ENCODE peak calls at places on chromosomes 12 and 14, in six cellular contexts. One of them, this sample, is unnamed. For H3K9me3, the result is how much of the 10 kb centered on the place peaks cover.

GRCh38 chr12:106296179-106296877 is 6.2 kb upstream of the TCP11L2 start:
- DNase-seq in H1: no peak
- DNase-seq in H9: no peak
- DNase-seq in IMR-90: peak
- DNase-seq in mesenchymal stem cell: peak
- DNase-seq in neuronal stem cell: no peak
- DNase-seq in this sample: peak

GRCh38 chr12:10131101-10131632 is 1.2 kb upstream of the CLEC7A start:
- DNase-seq in neuronal stem cell: no peak
- DNase-seq in H1: no peak
- DNase-seq in H9: no peak
- DNase-seq in IMR-90: no peak
- DNase-seq in mesenchymal stem cell: no peak
- DNase-seq in this sample: no peak

GRCh38 chr12:81626406-81626805 is 132.7 kb downstream of the PPFIA2 start:
- DNase-seq in neuronal stem cell: no peak
- DNase-seq in mesenchymal stem cell: no peak
- DNase-seq in IMR-90: no peak
- DNase-seq in H1: no peak
- DNase-seq in H9: no peak
- DNase-seq in this sample: no peak

GRCh38 chr12:13559318-13559978 is 362.9 kb downstream of the EMP1 start:
- DNase-seq in H9: no peak
- DNase-seq in neuronal stem cell: no peak
- DNase-seq in mesenchymal stem cell: no peak
- DNase-seq in H1: no peak
- DNase-seq in IMR-90: no peak
- DNase-seq in this sample: no peak

GRCh38 chr12:59431266-59431665 is 164.6 kb upstream of the SLC16A7 start:
- DNase-seq in H9: no peak
- DNase-seq in H1: no peak
- DNase-seq in mesenchymal stem cell: peak
- DNase-seq in IMR-90: peak
- DNase-seq in neuronal stem cell: no peak
- DNase-seq in this sample: no peak

GRCh38 chr12:113052326-113052725 is 4.2 kb upstream of the DTX1 start:
- DNase-seq in H1: no peak
- DNase-seq in H9: no peak
- DNase-seq in IMR-90: no peak
- DNase-seq in neuronal stem cell: no peak
- DNase-seq in mesenchymal stem cell: no peak
- DNase-seq in this sample: no peak

GRCh38 chr12:117142094-117142493 is 42.9 kb upstream of the TESC start:
- DNase-seq in mesenchymal stem cell: no peak
- DNase-seq in IMR-90: no peak
- DNase-seq in neuronal stem cell: no peak
- DNase-seq in H9: no peak
- DNase-seq in H1: no peak
- DNase-seq in this sample: no peak

GRCh38 chr12:130120012-130120805 is 42.1 kb upstream of the FZD10 start:
- DNase-seq in H1: no peak
- DNase-seq in neuronal stem cell: no peak
- DNase-seq in IMR-90: no peak
- DNase-seq in mesenchymal stem cell: no peak
- DNase-seq in H9: no peak
- DNase-seq in this sample: no peak

GRCh38 chr12:77996670-77997069 is 166.0 kb downstream of the NAV3 start:
- DNase-seq in mesenchymal stem cell: no peak
- DNase-seq in neuronal stem cell: no peak
- DNase-seq in IMR-90: no peak
- DNase-seq in H1: no peak
- DNase-seq in H9: no peak
- DNase-seq in this sample: no peak

GRCh38 chr12:102174761-102175160 is 22.9 kb downstream of the PMCH start:
- DNase-seq in mesenchymal stem cell: no peak
- DNase-seq in neuronal stem cell: no peak
- DNase-seq in H9: no peak
- DNase-seq in IMR-90: no peak
- DNase-seq in H1: no peak
- DNase-seq in this sample: no peak

GRCh38 chr12:57270966-57271470 is 20.0 kb upstream of the STAC3 start:
- DNase-seq in neuronal stem cell: no peak
- DNase-seq in H9: peak
- DNase-seq in IMR-90: no peak
- DNase-seq in mesenchymal stem cell: no peak
- DNase-seq in H1: no peak
- DNase-seq in this sample: no peak

GRCh38 chr14:76775695-76776305 is 14.5 kb downstream of the VASH1 start:
- DNase-seq in neuronal stem cell: no peak
- DNase-seq in mesenchymal stem cell: no peak
- DNase-seq in H1: no peak
- DNase-seq in H9: peak
- DNase-seq in IMR-90: no peak
- DNase-seq in this sample: no peak

GRCh38 chr12:79423560-79423959 is 267.2 kb downstream of the PAWR start:
- DNase-seq in H1: no peak
- DNase-seq in IMR-90: no peak
- DNase-seq in mesenchymal stem cell: no peak
- DNase-seq in neuronal stem cell: no peak
- DNase-seq in H9: no peak
- DNase-seq in this sample: no peak

GRCh38 chr12:131091413-131091975 is 137.8 kb downstream of the ADGRD1 start:
- DNase-seq in H9: peak
- DNase-seq in H1: no peak
- DNase-seq in IMR-90: no peak
- DNase-seq in neuronal stem cell: no peak
- DNase-seq in mesenchymal stem cell: no peak
- DNase-seq in this sample: no peak

GRCh38 chr14:73287071-73287470 is 49.8 kb downstream of the PAPLN start:
- DNase-seq in IMR-90: no peak
- DNase-seq in H1: no peak
- DNase-seq in H9: no peak
- DNase-seq in neuronal stem cell: no peak
- DNase-seq in mesenchymal stem cell: no peak
- DNase-seq in this sample: peak

GRCh38 chr12:120669055-120669828 is 17.7 kb upstream of the MLEC start:
- DNase-seq in H9: peak
- DNase-seq in IMR-90: no peak
- DNase-seq in neuronal stem cell: no peak
- DNase-seq in mesenchymal stem cell: no peak
- DNase-seq in H1: no peak
- DNase-seq in this sample: no peak

GRCh38 chr12:121711925-121712461 is 559 bp upstream of the TMEM120B start:
- DNase-seq in H1: no peak
- DNase-seq in IMR-90: no peak
- DNase-seq in mesenchymal stem cell: no peak
- DNase-seq in H9: no peak
- DNase-seq in neuronal stem cell: no peak
- DNase-seq in this sample: peak

GRCh38 chr14:54652188-54652889 is 85.4 kb downstream of the SAMD4A start:
- DNase-seq in H9: peak
- DNase-seq in H1: peak
- DNase-seq in IMR-90: peak
- DNase-seq in mesenchymal stem cell: peak
- DNase-seq in neuronal stem cell: peak
- DNase-seq in this sample: peak

GRCh38 chr12:76176935-76177334 is 92.5 kb upstream of the NAP1L1 start:
- DNase-seq in H1: no peak
- DNase-seq in IMR-90: peak
- DNase-seq in mesenchymal stem cell: no peak
- DNase-seq in H9: no peak
- DNase-seq in neuronal stem cell: no peak
- DNase-seq in this sample: no peak

GRCh38 chr12:76878899-76879709 is at the start of gene CSRP2:
- DNase-seq in H1: peak
- DNase-seq in H9: peak
- DNase-seq in IMR-90: peak
- DNase-seq in mesenchymal stem cell: peak
- DNase-seq in neuronal stem cell: peak
- DNase-seq in this sample: peak

GRCh38 chr12:11718768-11719253 is 69.3 kb downstream of the ETV6 start:
- DNase-seq in H9: no peak
- DNase-seq in H1: no peak
- DNase-seq in mesenchymal stem cell: peak
- DNase-seq in IMR-90: peak
- DNase-seq in neuronal stem cell: no peak
- DNase-seq in this sample: no peak

GRCh38 chr12:76883151-76883550 is 4.3 kb upstream of the CSRP2 start:
- DNase-seq in H1: no peak
- DNase-seq in IMR-90: peak
- DNase-seq in neuronal stem cell: no peak
- DNase-seq in H9: no peak
- DNase-seq in mesenchymal stem cell: peak
- DNase-seq in this sample: no peak

GRCh38 chr12:45227668-45228067 is 11.8 kb downstream of the ANO6 start:
- DNase-seq in mesenchymal stem cell: no peak
- DNase-seq in H1: no peak
- DNase-seq in neuronal stem cell: no peak
- DNase-seq in IMR-90: no peak
- DNase-seq in H9: no peak
- DNase-seq in this sample: no peak

GRCh38 chr14:80211143-80212024 is at the start of gene DIO2:
- DNase-seq in IMR-90: peak
- DNase-seq in mesenchymal stem cell: no peak
- DNase-seq in H9: peak
- DNase-seq in neuronal stem cell: no peak
- DNase-seq in H1: no peak
- DNase-seq in this sample: peak

GRCh38 chr12:127928615-127929014 is 338.4 kb upstream of the TMEM132C start:
- DNase-seq in neuronal stem cell: no peak
- DNase-seq in H1: no peak
- DNase-seq in H9: no peak
- DNase-seq in mesenchymal stem cell: peak
- DNase-seq in IMR-90: no peak
- DNase-seq in this sample: no peak

GRCh38 chr12:112161711-112162110 is 36.4 kb downstream of the TRAFD1 start:
- DNase-seq in IMR-90: no peak
- DNase-seq in neuronal stem cell: no peak
- DNase-seq in H9: no peak
- DNase-seq in H1: no peak
- DNase-seq in mesenchymal stem cell: no peak
- DNase-seq in this sample: no peak

GRCh38 chr14:95649230-95649629 is 37.0 kb upstream of the TCL1B start:
- DNase-seq in neuronal stem cell: no peak
- DNase-seq in H1: no peak
- DNase-seq in mesenchymal stem cell: no peak
- DNase-seq in IMR-90: no peak
- DNase-seq in H9: no peak
- DNase-seq in this sample: no peak

GRCh38 chr12:12927211-12928079 is 24.5 kb downstream of the GPRC5D start:
- DNase-seq in H9: no peak
- DNase-seq in IMR-90: peak
- DNase-seq in mesenchymal stem cell: no peak
- DNase-seq in H1: no peak
- DNase-seq in neuronal stem cell: no peak
- DNase-seq in this sample: peak

GRCh38 chr12:89824822-89825221 is 116.2 kb upstream of the ATP2B1 start:
- DNase-seq in IMR-90: no peak
- DNase-seq in H9: no peak
- DNase-seq in H1: no peak
- DNase-seq in neuronal stem cell: no peak
- DNase-seq in mesenchymal stem cell: no peak
- DNase-seq in this sample: no peak

GRCh38 chr14:100837812-100838170 is 11.9 kb downstream of the MEG3 start:
- DNase-seq in H1: no peak
- DNase-seq in mesenchymal stem cell: no peak
- DNase-seq in IMR-90: no peak
- DNase-seq in neuronal stem cell: no peak
- DNase-seq in H9: no peak
- DNase-seq in this sample: no peak

GRCh38 chr12:946212-946611 is 3.3 kb downstream of the RAD52 start:
- DNase-seq in H1: no peak
- DNase-seq in neuronal stem cell: no peak
- DNase-seq in IMR-90: peak
- DNase-seq in mesenchymal stem cell: peak
- DNase-seq in H9: no peak
- DNase-seq in this sample: no peak

GRCh38 chr12:68939500-68939899 is 6.5 kb upstream of the CPM start:
- DNase-seq in H1: no peak
- DNase-seq in IMR-90: no peak
- DNase-seq in H9: no peak
- DNase-seq in neuronal stem cell: no peak
- DNase-seq in mesenchymal stem cell: no peak
- DNase-seq in this sample: peak

GRCh38 chr14:23629831-23630396 is 6.2 kb upstream of the DHRS2 start:
- DNase-seq in H9: no peak
- DNase-seq in neuronal stem cell: no peak
- DNase-seq in H1: no peak
- DNase-seq in mesenchymal stem cell: no peak
- DNase-seq in IMR-90: peak
- DNase-seq in this sample: peak

GRCh38 chr14:106378191-106378590 is 851.8 kb downstream of the TMEM121 start:
- DNase-seq in mesenchymal stem cell: no peak
- DNase-seq in H9: no peak
- DNase-seq in neuronal stem cell: no peak
- DNase-seq in H1: no peak
- DNase-seq in IMR-90: no peak
- DNase-seq in this sample: no peak
- H3K9me3 ChIP-seq in mesenchymal stem cell: under half
- H3K9me3 ChIP-seq in H9: half or more
- H3K9me3 ChIP-seq in neuronal stem cell: under half
- H3K9me3 ChIP-seq in H1: half or more
- H3K9me3 ChIP-seq in IMR-90: under half
- H3K9me3 ChIP-seq in this sample: under half

GRCh38 chr14:90750701-90751100 is 65.5 kb downstream of the TTC7B start:
- DNase-seq in mesenchymal stem cell: no peak
- DNase-seq in IMR-90: no peak
- DNase-seq in H1: no peak
- DNase-seq in H9: no peak
- DNase-seq in neuronal stem cell: no peak
- DNase-seq in this sample: no peak
- H3K4ac ChIP-seq in mesenchymal stem cell: no peak
- H3K4ac ChIP-seq in IMR-90: no peak
- H3K4ac ChIP-seq in H1: no peak
- H3K4ac ChIP-seq in H9: no peak
- H3K4ac ChIP-seq in neuronal stem cell: no peak
- H3K4ac ChIP-seq in this sample: no peak

DNA sequence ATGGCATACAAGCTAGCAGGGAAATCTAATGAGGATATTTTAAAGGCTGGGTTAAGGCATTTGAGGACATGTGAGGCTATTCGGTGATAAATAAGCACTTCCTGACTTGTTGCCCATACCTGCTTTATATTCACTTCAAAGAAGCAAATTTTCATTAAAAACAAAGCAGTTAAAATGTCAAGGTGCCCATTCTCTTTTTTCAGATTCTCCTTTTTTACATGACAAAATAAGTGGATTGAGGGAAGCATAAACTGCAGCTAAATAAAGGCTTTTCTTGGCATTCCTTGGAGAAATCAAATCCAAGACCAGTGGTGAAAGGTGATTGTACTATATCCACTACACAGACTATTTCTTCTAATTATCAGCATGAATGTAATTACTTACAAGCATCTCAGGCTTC is 166.9 kb downstream of the PTCSC3 start:
- DNase-seq in neuronal stem cell: no peak
- DNase-seq in H9: no peak
- DNase-seq in H1: no peak
- DNase-seq in IMR-90: no peak
- DNase-seq in mesenchymal stem cell: no peak
- DNase-seq in this sample: no peak
- H3K9me3 ChIP-seq in neuronal stem cell: under half
- H3K9me3 ChIP-seq in H9: under half
- H3K9me3 ChIP-seq in H1: under half
- H3K9me3 ChIP-seq in IMR-90: under half
- H3K9me3 ChIP-seq in mesenchymal stem cell: under half
- H3K9me3 ChIP-seq in this sample: under half

GRCh38 chr12:53049582-53050318 is at the start of gene TNS2:
- DNase-seq in neuronal stem cell: no peak
- DNase-seq in mesenchymal stem cell: peak
- DNase-seq in H1: no peak
- DNase-seq in H9: peak
- DNase-seq in IMR-90: peak
- DNase-seq in this sample: no peak
- H3K4ac ChIP-seq in neuronal stem cell: no peak
- H3K4ac ChIP-seq in mesenchymal stem cell: peak
- H3K4ac ChIP-seq in H1: no peak
- H3K4ac ChIP-seq in H9: no peak
- H3K4ac ChIP-seq in IMR-90: peak
- H3K4ac ChIP-seq in this sample: peak